ENCODE peak calls at places on chromosomes 5 and 9, in seven cellular contexts. B is colonic mucosa, C is astrocyte, H is DND-41, Y is lower leg skin, D is choroid plexus epithelial cell, R is fibroblast of lung. J is an unnamed sample.

GRCh38 chr5:175444060-175444904 is at the start of gene DRD1:
- DNase-seq in C (peak), H (no peak), Y (no peak), R (peak), D (peak), B (peak), J (peak)

GRCh38 chr9:21334603-21334968 is 618 bp downstream of the KLHL9 start:
- DNase-seq in C (no peak), R (peak), H (no peak), Y (no peak), D (peak), B (no peak), J (peak)

GRCh38 chr9:92324889-92325268 is 271 bp downstream of the NOL8 start:
- DNase-seq in H (no peak), R (no peak), C (no peak), D (no peak), Y (peak), B (no peak), J (no peak)

GRCh38 chr5:55278778-55279177 is 28.7 kb downstream of the DHX29 start:
- DNase-seq in Y (no peak), B (no peak), D (peak), H (no peak), C (peak), R (peak), J (no peak)

GRCh38 chr5:18992264-18992663 is 995.7 kb downstream of the CDH18 start:
- DNase-seq in C (no peak), B (no peak), R (no peak), H (no peak), Y (no peak), D (no peak), J (no peak)

GRCh38 chr9:136703231-136703870 is 9.0 kb upstream of the DIPK1B start:
- DNase-seq in B (no peak), C (no peak), D (no peak), H (peak), R (no peak), Y (no peak), J (no peak)

GRCh38 chr5:68382640-68383039 is 167.1 kb downstream of the PIK3R1 start:
- DNase-seq in B (no peak), H (no peak), R (no peak), D (peak), Y (no peak), C (no peak), J (peak)

GRCh38 chr9:90898229-90898628 is 96.6 kb downstream of the SYK start:
- DNase-seq in R (no peak), C (no peak), B (no peak), D (peak), H (no peak), Y (peak), J (peak)

GRCh38 chr9:116978155-116978554 is 291.1 kb downstream of the TRIM32 start:
- DNase-seq in R (no peak), Y (no peak), D (no peak), C (no peak), H (no peak), B (no peak), J (no peak)

GRCh38 chr5:82058710-82059109 is 86.9 kb downstream of the ATG10 start:
- DNase-seq in B (no peak), Y (no peak), C (peak), D (peak), H (no peak), R (peak), J (peak)

GRCh38 chr5:35197351-35197750 is 32.9 kb downstream of the PRLR start:
- DNase-seq in R (no peak), Y (no peak), H (no peak), D (no peak), B (no peak), C (no peak), J (no peak)

GRCh38 chr9:545480-545879 is 296.0 kb upstream of the DMRT1 start:
- DNase-seq in B (no peak), D (no peak), H (no peak), Y (no peak), R (peak), C (peak), J (peak)

GRCh38 chr5:79284852-79285251 is 48.9 kb downstream of the JMY start:
- DNase-seq in Y (no peak), C (peak), R (peak), B (no peak), D (no peak), H (no peak), J (no peak)

GRCh38 chr9:122376791-122377190 is 6.0 kb downstream of the PTGS1 start:
- DNase-seq in B (no peak), C (no peak), R (no peak), Y (peak), H (no peak), D (no peak), J (no peak)

GRCh38 chr5:137833463-137833862 is 34.2 kb upstream of the MYOT start:
- DNase-seq in Y (no peak), B (no peak), H (no peak), C (peak), D (peak), R (peak), J (peak)

GRCh38 chr9:69961834-69962233 is 81.8 kb upstream of the MAMDC2 start:
- DNase-seq in H (no peak), R (no peak), D (no peak), C (no peak), Y (no peak), B (no peak), J (no peak)

DNA sequence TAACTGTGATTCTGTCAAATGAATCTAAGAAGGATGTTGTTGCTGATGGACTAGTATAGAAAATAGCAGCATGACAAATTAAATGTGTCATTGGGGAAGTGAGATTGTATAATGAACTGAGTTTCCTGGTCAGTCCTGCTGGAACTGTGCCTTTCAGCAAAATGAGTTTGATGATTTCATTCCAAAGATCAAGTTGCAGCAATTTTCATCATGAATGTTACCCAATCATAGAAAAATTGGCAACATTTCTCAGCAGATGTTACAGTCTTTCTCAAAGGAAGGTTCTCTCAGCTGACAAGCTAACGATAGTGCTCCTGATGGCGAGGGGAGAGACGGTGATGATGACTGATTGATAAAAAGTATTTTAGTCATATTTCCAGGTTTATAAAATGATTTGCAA is 10.7 kb downstream of the PCDHAC2 start:
- DNase-seq in D (no peak), H (no peak), C (no peak), B (no peak), R (no peak), Y (no peak), J (peak)
- H3K4me3 ChIP-seq in D (no peak), H (no peak), C (no peak), B (no peak), R (no peak), Y (no peak), J (no peak)

GRCh38 chr9:13291718-13292117 is 12.2 kb upstream of the MPDZ start:
- DNase-seq in H (no peak), Y (no peak), R (no peak), D (no peak), C (no peak), B (no peak), J (no peak)
- TF ChIP-seq CTCF in H (no peak), Y (no peak), R (peak), D (no peak), C (peak), B (no peak), J (no peak)

GRCh38 chr5:172699999-172700685 is 59.1 kb downstream of the NEURL1B start:
- DNase-seq in R (no peak), H (no peak), D (no peak), Y (no peak), C (no peak), B (no peak), J (no peak)
- H3K4me3 ChIP-seq in R (no peak), H (no peak), D (no peak), Y (no peak), C (no peak), B (no peak), J (no peak)

GRCh38 chr5:664994-665360 is 28.2 kb downstream of the TPPP start:
- DNase-seq in Y (no peak), D (no peak), H (no peak), C (no peak), R (no peak), B (no peak), J (no peak)

GRCh38 chr5:662751-663435 is 30.3 kb downstream of the TPPP start:
- DNase-seq in R (no peak), B (no peak), H (no peak), C (no peak), D (no peak), Y (no peak), J (no peak)

GRCh38 chr5:664343-664993 is 28.7 kb downstream of the TPPP start:
- DNase-seq in R (no peak), B (peak), Y (no peak), H (no peak), C (no peak), D (no peak), J (no peak)

GRCh38 chr5:661891-662750 is 31.0 kb downstream of the TPPP start:
- DNase-seq in H (no peak), B (no peak), R (no peak), D (no peak), Y (no peak), C (no peak), J (no peak)

DNA sequence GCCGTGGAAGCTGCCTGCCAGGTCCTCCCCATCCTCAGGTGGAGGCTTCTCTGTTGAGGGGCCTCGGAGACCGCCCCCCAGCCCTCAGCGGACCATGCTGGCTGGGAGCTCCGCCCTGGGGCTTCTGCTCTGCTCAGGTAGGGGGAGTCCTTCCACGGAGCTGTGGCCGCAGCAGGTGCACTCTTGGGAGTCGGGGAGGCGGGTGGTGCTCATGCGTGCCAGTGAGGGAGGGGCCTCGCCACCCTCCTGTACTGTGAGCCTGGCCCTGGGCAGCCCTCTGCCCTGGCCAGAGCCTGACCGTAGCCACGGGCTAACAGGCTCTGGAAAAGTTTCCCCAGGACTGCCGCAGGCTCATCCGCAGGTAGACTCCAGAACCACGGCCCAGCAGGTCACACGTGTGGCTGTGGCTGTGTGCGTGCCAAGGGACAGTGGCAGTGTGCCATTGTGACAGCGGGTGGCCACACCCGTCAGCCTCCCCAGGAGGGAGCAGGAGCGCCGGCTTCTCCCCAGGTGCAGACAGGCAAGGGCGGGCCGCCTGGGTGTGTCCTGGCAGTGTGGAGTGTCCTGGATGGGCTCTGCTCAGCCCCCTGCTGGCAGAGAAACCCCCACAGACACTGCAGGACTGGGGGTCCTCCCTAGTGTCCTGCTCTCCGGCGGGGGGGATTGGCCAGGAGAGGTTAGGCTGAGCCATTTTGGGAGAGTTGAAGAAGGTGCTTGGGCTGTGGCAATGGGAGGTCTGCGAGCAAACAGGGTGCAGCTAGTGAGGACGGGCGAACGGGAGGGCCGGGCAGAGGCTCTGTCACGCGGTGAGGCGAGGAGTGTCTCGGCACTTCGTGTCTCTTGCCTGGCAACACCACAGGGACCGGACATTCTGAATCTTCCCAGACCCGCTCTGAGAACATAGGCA is 29.5 kb downstream of the TPPP start:
- DNase-seq in R (no peak), H (no peak), B (peak), C (no peak), Y (no peak), D (no peak), J (no peak)
- TF ChIP-seq CTCF in R (no peak), H (no peak), B (no peak), C (no peak), Y (no peak), D (no peak), J (no peak)

DNA sequence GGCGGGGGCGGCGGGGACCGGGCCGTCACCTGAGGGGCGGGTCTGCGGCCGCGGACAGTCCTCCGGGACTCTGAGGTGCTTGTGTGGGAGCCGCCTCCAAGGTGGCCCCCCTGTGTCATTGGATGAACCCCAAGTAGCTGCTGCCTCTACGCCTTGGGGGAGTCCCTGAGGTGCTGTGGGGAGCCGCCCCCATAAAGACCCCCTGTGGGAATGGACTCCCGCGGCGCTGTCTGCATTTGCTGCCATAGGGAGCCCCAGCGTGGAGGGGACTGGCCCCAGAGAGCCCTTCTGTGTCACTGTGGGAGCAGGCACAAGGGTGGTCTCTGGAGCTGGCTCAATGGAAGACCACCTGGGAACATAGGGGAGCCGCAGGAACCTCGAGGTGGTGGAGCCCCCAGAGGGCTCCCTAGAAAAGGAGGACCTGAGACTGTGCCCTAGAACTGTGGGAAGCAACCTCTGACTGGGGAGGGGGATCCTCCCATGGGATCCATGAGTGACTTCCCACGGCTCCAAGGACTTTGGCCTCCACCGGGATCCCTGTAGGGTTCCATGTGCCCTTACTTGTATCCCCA is 412 bp downstream of the PHF24 start:
- DNase-seq in B (no peak), Y (peak), R (no peak), D (no peak), C (no peak), H (no peak), J (no peak)
- H3K4me3 ChIP-seq in B (no peak), Y (no peak), R (peak), D (no peak), C (no peak), H (no peak), J (no peak)

GRCh38 chr5:14267166-14267838 is 124.2 kb downstream of the TRIO start:
- DNase-seq in H (no peak), B (no peak), D (peak), C (peak), R (peak), Y (no peak), J (no peak)
- TF ChIP-seq CTCF in H (no peak), B (no peak), D (peak), C (peak), R (no peak), Y (no peak), J (no peak)

J was measured in fibroblast of pulmonary artery.